ENCODE peak calls at places on chromosome 1, in four cellular contexts. One of them, this sample, is unnamed.

GRCh38 chr1:20587639-20588017 is 1.3 kb upstream of the CDA start:
- DNase-seq in right atrium auricular region: peak; percentile 82
- DNase-seq in right lobe of liver: no peak
- DNase-seq in IMR-90: peak; percentile 63
- DNase-seq in this sample: no peak

GRCh38 chr1:9589719-9590157 is 1.0 kb downstream of the TMEM201 start:
- DNase-seq in right atrium auricular region: no peak
- DNase-seq in IMR-90: peak; percentile 5
- DNase-seq in right lobe of liver: no peak
- DNase-seq in this sample: no peak

GRCh38 chr1:68223714-68224113 is 8.6 kb downstream of the WLS start:
- DNase-seq in right lobe of liver: no peak
- DNase-seq in right atrium auricular region: no peak
- DNase-seq in IMR-90: no peak
- DNase-seq in this sample: peak; percentile 28

GRCh38 chr1:203305809-203306088 is 430 bp downstream of the BTG2 start:
- DNase-seq in right atrium auricular region: no peak
- DNase-seq in right lobe of liver: peak; percentile 57
- DNase-seq in IMR-90: no peak
- DNase-seq in this sample: no peak

GRCh38 chr1:89609781-89610456 is 23.0 kb upstream of the LRRC8C start:
- DNase-seq in right lobe of liver: no peak
- DNase-seq in IMR-90: no peak
- DNase-seq in right atrium auricular region: no peak
- DNase-seq in this sample: no peak

GRCh38 chr1:241642593-241642944 is 2.4 kb upstream of the CHML start:
- DNase-seq in right lobe of liver: no peak
- DNase-seq in IMR-90: no peak
- DNase-seq in right atrium auricular region: no peak
- DNase-seq in this sample: no peak

GRCh38 chr1:183238071-183238470 is 52.0 kb downstream of the LAMC2 start:
- DNase-seq in IMR-90: peak; percentile 69
- DNase-seq in right lobe of liver: no peak
- DNase-seq in right atrium auricular region: peak; percentile 40
- DNase-seq in this sample: no peak

GRCh38 chr1:238345837-238346236 is 455.1 kb upstream of the ZP4 start:
- DNase-seq in IMR-90: no peak
- DNase-seq in right atrium auricular region: no peak
- DNase-seq in right lobe of liver: no peak
- DNase-seq in this sample: no peak

GRCh38 chr1:231682761-231683160 is 56.2 kb downstream of the DISC1 start:
- DNase-seq in right atrium auricular region: no peak
- DNase-seq in IMR-90: no peak
- DNase-seq in right lobe of liver: no peak
- DNase-seq in this sample: no peak

GRCh38 chr1:171126504-171126903 is 35.8 kb downstream of the FMO3 start:
- DNase-seq in right lobe of liver: no peak
- DNase-seq in IMR-90: no peak
- DNase-seq in right atrium auricular region: no peak
- DNase-seq in this sample: no peak

GRCh38 chr1:153677718-153678518 is 570 bp upstream of the NPR1 start:
- DNase-seq in right atrium auricular region: no peak
- DNase-seq in IMR-90: peak; percentile 45
- DNase-seq in right lobe of liver: peak; percentile 46
- DNase-seq in this sample: peak; percentile 54

GRCh38 chr1:200231787-200232222 is 178.0 kb downstream of the ZNF281 start:
- DNase-seq in right atrium auricular region: no peak
- DNase-seq in right lobe of liver: no peak
- DNase-seq in IMR-90: peak; percentile 45
- DNase-seq in this sample: no peak

GRCh38 chr1:164713446-164714204 is 154.6 kb downstream of the PBX1 start:
- DNase-seq in IMR-90: peak; percentile 27
- DNase-seq in right lobe of liver: no peak
- DNase-seq in right atrium auricular region: no peak
- DNase-seq in this sample: no peak

GRCh38 chr1:46530791-46531409 is 20.5 kb downstream of the KNCN start:
- DNase-seq in right lobe of liver: no peak
- DNase-seq in IMR-90: no peak
- DNase-seq in right atrium auricular region: no peak
- DNase-seq in this sample: no peak

GRCh38 chr1:6519935-6520621 is 28.6 kb upstream of the PLEKHG5 start:
- DNase-seq in right atrium auricular region: no peak
- DNase-seq in IMR-90: peak; percentile 80
- DNase-seq in right lobe of liver: no peak
- DNase-seq in this sample: no peak

GRCh38 chr1:232954594-232955365 is 4.4 kb downstream of the NTPCR start:
- DNase-seq in right lobe of liver: no peak
- DNase-seq in IMR-90: peak; percentile 47
- DNase-seq in right atrium auricular region: no peak
- DNase-seq in this sample: no peak

GRCh38 chr1:236066828-236067386 is 2.0 kb upstream of the NID1 start:
- DNase-seq in right lobe of liver: peak; percentile 45
- DNase-seq in right atrium auricular region: peak; percentile 77
- DNase-seq in IMR-90: no peak
- DNase-seq in this sample: peak; percentile 75

GRCh38 chr1:61101461-61102440 is 19.4 kb downstream of the NFIA start:
- DNase-seq in right atrium auricular region: no peak
- DNase-seq in IMR-90: no peak
- DNase-seq in right lobe of liver: no peak
- DNase-seq in this sample: no peak

GRCh38 chr1:207049974-207050391 is 1.0 kb downstream of the YOD1 start:
- DNase-seq in IMR-90: peak; percentile 53
- DNase-seq in right lobe of liver: no peak
- DNase-seq in right atrium auricular region: no peak
- DNase-seq in this sample: no peak

GRCh38 chr1:228988655-228989054 is 253.4 kb downstream of the RHOU start:
- DNase-seq in right lobe of liver: no peak
- DNase-seq in right atrium auricular region: no peak
- DNase-seq in IMR-90: no peak
- DNase-seq in this sample: no peak

GRCh38 chr1:177384461-177384860 is 213.7 kb downstream of the BRINP2 start:
- DNase-seq in right lobe of liver: no peak
- DNase-seq in IMR-90: peak; percentile 6
- DNase-seq in right atrium auricular region: no peak
- DNase-seq in this sample: no peak

GRCh38 chr1:85070972-85071492 is 22.7 kb upstream of the MCOLN3 start:
- DNase-seq in right atrium auricular region: no peak
- DNase-seq in IMR-90: no peak
- DNase-seq in right lobe of liver: no peak
- DNase-seq in this sample: no peak

GRCh38 chr1:85078903-85079302 is 30.6 kb upstream of the MCOLN3 start:
- DNase-seq in right lobe of liver: no peak
- DNase-seq in right atrium auricular region: no peak
- DNase-seq in IMR-90: peak; percentile 17
- DNase-seq in this sample: no peak

GRCh38 chr1:85068846-85069245 is 20.5 kb upstream of the MCOLN3 start:
- DNase-seq in right atrium auricular region: no peak
- DNase-seq in IMR-90: no peak
- DNase-seq in right lobe of liver: no peak
- DNase-seq in this sample: no peak

DNA sequence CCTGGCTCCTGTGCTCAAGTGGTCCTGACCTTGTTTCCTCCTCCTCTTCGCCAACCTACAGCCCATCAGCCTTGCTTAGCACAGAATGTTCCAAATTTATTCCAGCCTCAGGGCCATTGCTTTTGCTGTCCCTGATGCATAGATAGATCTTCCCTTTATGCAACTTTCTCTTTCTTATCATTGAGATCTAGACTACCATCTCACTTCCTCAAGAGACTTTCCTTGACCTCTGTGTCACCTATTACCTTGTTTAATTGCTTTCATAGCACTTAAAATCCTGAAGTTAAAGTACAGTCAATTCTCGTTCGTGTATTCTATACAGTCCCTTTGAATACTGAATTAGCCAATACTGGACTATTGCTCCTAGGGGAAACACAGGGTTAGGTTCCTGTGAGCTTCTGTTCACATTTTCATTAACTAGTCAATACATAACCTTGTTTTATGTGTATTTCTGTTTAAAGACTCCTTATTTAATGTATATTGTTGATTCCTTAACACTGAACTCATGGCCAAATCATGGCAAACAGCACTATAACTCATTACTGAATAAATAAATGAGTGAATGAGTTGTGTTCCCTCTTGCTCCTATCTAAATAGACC is 26.2 kb upstream of the MCOLN3 start:
- DNase-seq in right atrium auricular region: no peak
- DNase-seq in IMR-90: no peak
- DNase-seq in right lobe of liver: no peak
- DNase-seq in this sample: no peak
- H3K4me3 ChIP-seq in right atrium auricular region: no peak overlapping the region
- H3K4me3 ChIP-seq in IMR-90: no peak overlapping the region
- H3K4me3 ChIP-seq in right lobe of liver: no peak overlapping the region
- H3K4me3 ChIP-seq in this sample: no peak overlapping the region

GRCh38 chr1:56577859-56578663 is 1.3 kb downstream of the PLPP3 start:
- DNase-seq in right atrium auricular region: peak; percentile 70
- DNase-seq in IMR-90: peak; percentile 61
- DNase-seq in right lobe of liver: peak; percentile 67
- DNase-seq in this sample: peak; percentile 80

GRCh38 chr1:56580771-56581170 is 1.4 kb upstream of the PLPP3 start:
- DNase-seq in right lobe of liver: no peak
- DNase-seq in IMR-90: no peak
- DNase-seq in right atrium auricular region: no peak
- DNase-seq in this sample: no peak

GRCh38 chr1:56576880-56577858 is 2.2 kb downstream of the PLPP3 start:
- DNase-seq in IMR-90: peak; percentile 40
- DNase-seq in right lobe of liver: no peak
- DNase-seq in right atrium auricular region: no peak
- DNase-seq in this sample: no peak

GRCh38 chr1:56578963-56579875 is at the start of gene PLPP3:
- DNase-seq in IMR-90: peak; percentile 94
- DNase-seq in right lobe of liver: peak; percentile 84
- DNase-seq in right atrium auricular region: peak; percentile 92
- DNase-seq in this sample: peak; percentile 93

GRCh38 chr1:56578664-56578962 is 750 bp downstream of the PLPP3 start:
- DNase-seq in IMR-90: no peak
- DNase-seq in right atrium auricular region: no peak
- DNase-seq in right lobe of liver: peak; percentile 38
- DNase-seq in this sample: peak; percentile 40
- H3K4me1 ChIP-seq in IMR-90: peaks cover 5% of the 10 kb centered on the region
- H3K4me1 ChIP-seq in right atrium auricular region: no peaks in the 10 kb centered on the region
- H3K4me1 ChIP-seq in right lobe of liver: peaks cover 31% of the 10 kb centered on the region
- H3K4me1 ChIP-seq in this sample: peaks cover 21% of the 10 kb centered on the region

GRCh38 chr1:77350012-77350411 is 68.2 kb downstream of the AK5 start:
- DNase-seq in right atrium auricular region: no peak
- DNase-seq in right lobe of liver: no peak
- DNase-seq in IMR-90: no peak
- DNase-seq in this sample: no peak

GRCh38 chr1:77347646-77348045 is 65.8 kb downstream of the AK5 start:
- DNase-seq in IMR-90: peak; percentile 89
- DNase-seq in right atrium auricular region: no peak
- DNase-seq in right lobe of liver: no peak
- DNase-seq in this sample: no peak

GRCh38 chr1:77349275-77349674 is 67.5 kb downstream of the AK5 start:
- DNase-seq in right lobe of liver: no peak
- DNase-seq in IMR-90: no peak
- DNase-seq in right atrium auricular region: no peak
- DNase-seq in this sample: no peak

GRCh38 chr1:77342745-77343144 is 60.9 kb downstream of the AK5 start:
- DNase-seq in IMR-90: no peak
- DNase-seq in right lobe of liver: no peak
- DNase-seq in right atrium auricular region: no peak
- DNase-seq in this sample: no peak

DNA sequence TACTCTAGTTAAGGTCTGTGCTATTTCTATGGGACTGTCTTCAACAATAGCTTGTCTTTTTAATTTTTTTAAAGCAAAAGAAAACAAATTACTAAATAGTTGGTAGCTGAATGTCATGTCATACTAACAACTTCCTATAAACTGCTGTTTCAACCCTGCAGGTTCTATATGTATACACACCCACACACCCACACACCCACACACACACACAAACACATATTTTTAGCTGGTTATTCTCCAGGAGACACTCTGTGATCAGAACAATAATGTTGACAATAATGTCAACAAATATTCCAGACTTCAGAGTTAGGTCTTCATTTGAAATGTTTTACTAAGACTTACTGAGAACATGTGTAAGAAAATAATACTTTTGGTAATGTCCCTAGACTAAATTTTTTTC is 66.7 kb downstream of the AK5 start:
- DNase-seq in right lobe of liver: no peak
- DNase-seq in IMR-90: no peak
- DNase-seq in right atrium auricular region: no peak
- DNase-seq in this sample: no peak
- H3K27ac ChIP-seq in right lobe of liver: no peak overlapping the region
- H3K27ac ChIP-seq in IMR-90: no peak overlapping the region
- H3K27ac ChIP-seq in right atrium auricular region: no peak overlapping the region
- H3K27ac ChIP-seq in this sample: no peak overlapping the region

GRCh38 chr1:195965475-195965874 is 642.8 kb downstream of the KCNT2 start:
- DNase-seq in right atrium auricular region: no peak
- DNase-seq in right lobe of liver: no peak
- DNase-seq in IMR-90: no peak
- DNase-seq in this sample: no peak
- H3K4me3 ChIP-seq in right atrium auricular region: no peak overlapping the region
- H3K4me3 ChIP-seq in right lobe of liver: no peak overlapping the region
- H3K4me3 ChIP-seq in IMR-90: no peak overlapping the region
- H3K4me3 ChIP-seq in this sample: no peak overlapping the region

GRCh38 chr1:25003000-25003399 is 72.9 kb upstream of the RUNX3 start:
- DNase-seq in IMR-90: no peak
- DNase-seq in right atrium auricular region: no peak
- DNase-seq in right lobe of liver: no peak
- DNase-seq in this sample: no peak
- H3K4me1 ChIP-seq in IMR-90: peaks cover 2% of the 10 kb centered on the region
- H3K4me1 ChIP-seq in right atrium auricular region: no peaks in the 10 kb centered on the region
- H3K4me1 ChIP-seq in right lobe of liver: no peaks in the 10 kb centered on the region
- H3K4me1 ChIP-seq in this sample: no peaks in the 10 kb centered on the region